ENCODE peak calls at places on chromosomes 1 and 21, in six cellular contexts. D, C, S, N, M and B are unnamed samples. For H3K9me3 and H3K4me1, the result is how much of the 10 kb centered on the place peaks cover.

GRCh38 chr1:207077470-207078377 is 10.9 kb upstream of the C4BPB start:
- DNase-seq in C (peak), N (peak), S (peak), M (peak), D (peak), B (peak)

GRCh38 chr1:119712342-119713038 is 756 bp downstream of the PHGDH start:
- DNase-seq in N (peak), C (peak), S (peak), M (peak), D (peak), B (peak)

GRCh38 chr1:202589190-202589680 is 121.0 kb downstream of the SYT2 start:
- DNase-seq in S (peak), M (peak), C (no peak), D (peak), N (peak), B (no peak)

GRCh38 chr1:222068937-222069336 is 327.0 kb upstream of the DUSP10 start:
- DNase-seq in D (no peak), N (no peak), M (no peak), S (no peak), C (no peak), B (no peak)

GRCh38 chr21:43902441-43902840 is 37.4 kb downstream of the AGPAT3 start:
- DNase-seq in C (no peak), N (peak), M (no peak), S (no peak), D (no peak), B (no peak)

GRCh38 chr1:1437033-1437903 is 1.8 kb downstream of the VWA1 start:
- DNase-seq in M (no peak), C (no peak), N (no peak), S (no peak), D (no peak), B (no peak)

GRCh38 chr21:28908351-28908750 is 84.3 kb downstream of the LTN1 start:
- DNase-seq in N (no peak), C (no peak), S (no peak), D (no peak), M (no peak), B (no peak)

GRCh38 chr1:154474802-154475201 is 27.2 kb upstream of the TDRD10 start:
- DNase-seq in N (peak), D (peak), M (no peak), C (no peak), S (no peak), B (peak)

GRCh38 chr1:241447056-241447649 is 72.4 kb downstream of the FH start:
- DNase-seq in C (no peak), S (no peak), D (no peak), N (peak), M (no peak), B (no peak)

GRCh38 chr21:38478782-38479181 is 19.5 kb downstream of the ERG start:
- DNase-seq in M (no peak), S (no peak), C (no peak), N (peak), D (no peak), B (no peak)

GRCh38 chr1:172390620-172391491 is 29.6 kb upstream of the C1orf105 start:
- DNase-seq in C (no peak), D (peak), M (no peak), N (no peak), S (peak), B (no peak)

GRCh38 chr1:100440075-100440809 is 87.9 kb downstream of the CDC14A start:
- DNase-seq in S (no peak), M (no peak), N (no peak), C (peak), D (peak), B (peak)

GRCh38 chr1:26291433-26291832 is 11.5 kb downstream of the SH3BGRL3 start:
- DNase-seq in D (no peak), C (no peak), N (no peak), S (peak), M (no peak), B (no peak)

GRCh38 chr1:88399690-88400089 is 284.4 kb upstream of the PKN2 start:
- DNase-seq in N (no peak), D (no peak), C (no peak), M (no peak), S (no peak), B (no peak)

GRCh38 chr1:91537281-91538069 is 36.8 kb downstream of the CDC7 start:
- DNase-seq in C (no peak), M (peak), S (no peak), D (no peak), N (peak), B (no peak)

GRCh38 chr1:170929835-170930554 is 5.3 kb upstream of the MROH9 start:
- DNase-seq in C (peak), D (peak), S (peak), M (peak), N (peak), B (peak)

GRCh38 chr1:111743679-111744101 is 4.5 kb upstream of the INKA2 start:
- DNase-seq in D (no peak), S (no peak), M (no peak), C (no peak), N (peak), B (no peak)

GRCh38 chr1:53606197-53607095 is 132.5 kb downstream of the GLIS1 start:
- DNase-seq in M (no peak), D (no peak), C (no peak), S (no peak), N (no peak), B (no peak)

GRCh38 chr1:217135569-217135915 is 412.3 kb upstream of the ESRRG start:
- DNase-seq in C (no peak), M (no peak), S (no peak), D (peak), N (peak), B (no peak)

GRCh38 chr1:202282017-202282335 is 59.8 kb downstream of the UBE2T start:
- DNase-seq in D (no peak), N (no peak), S (no peak), C (no peak), M (no peak), B (no peak)

GRCh38 chr1:47317841-47318240 is 3.9 kb upstream of the STIL start:
- DNase-seq in D (no peak), N (peak), S (no peak), M (no peak), C (no peak), B (no peak)

GRCh38 chr1:204617256-204618147 is 68.0 kb downstream of the LRRN2 start:
- DNase-seq in N (no peak), S (no peak), M (peak), D (no peak), C (no peak), B (no peak)

GRCh38 chr1:15836772-15837669 is 10.5 kb upstream of the SPEN start:
- DNase-seq in S (peak), N (no peak), M (no peak), C (peak), D (peak), B (no peak)

GRCh38 chr1:235503333-235504121 is 725 bp downstream of the B3GALNT2 start:
- DNase-seq in D (peak), S (peak), C (no peak), M (peak), N (peak), B (peak)

GRCh38 chr1:201309420-201309819 is 26.1 kb downstream of the PKP1 start:
- DNase-seq in D (peak), C (no peak), N (no peak), M (peak), S (peak), B (peak)

GRCh38 chr1:219433471-219434131 is 179.3 kb downstream of the ZC3H11B start:
- DNase-seq in M (no peak), S (no peak), N (no peak), D (no peak), C (no peak), B (no peak)

GRCh38 chr1:174964261-174964984 is 35.3 kb upstream of the CACYBP start:
- DNase-seq in S (peak), C (no peak), D (no peak), N (no peak), M (no peak), B (no peak)

GRCh38 chr1:48450505-48450904 is 21.5 kb downstream of the SPATA6 start:
- DNase-seq in D (no peak), C (no peak), N (peak), S (no peak), M (no peak), B (no peak)

GRCh38 chr1:201042663-201043461 is 19.3 kb upstream of the KIF21B start:
- DNase-seq in C (peak), S (peak), M (peak), D (peak), N (peak), B (peak)

GRCh38 chr1:223756002-223756775 is 43.9 kb downstream of the CAPN2 start:
- DNase-seq in S (no peak), M (no peak), C (no peak), D (no peak), N (no peak), B (no peak)

GRCh38 chr1:36989260-36989659 is 45.1 kb downstream of the GRIK3 start:
- DNase-seq in N (no peak), C (no peak), D (no peak), M (no peak), S (no peak), B (no peak)

GRCh38 chr1:101379939-101380338 is 143.1 kb downstream of the S1PR1 start:
- DNase-seq in C (no peak), N (no peak), S (peak), D (no peak), M (no peak), B (no peak)

GRCh38 chr1:37177230-37177864 is 143.0 kb upstream of the GRIK3 start:
- DNase-seq in D (no peak), C (no peak), M (no peak), N (no peak), S (peak), B (no peak)

GRCh38 chr1:116350097-116350645 is 22.9 kb upstream of the ATP1A1 start:
- DNase-seq in M (no peak), N (no peak), C (no peak), D (no peak), S (no peak), B (no peak)

GRCh38 chr1:2812136-2812535 is 10.6 kb upstream of the TTC34 start:
- DNase-seq in N (no peak), C (no peak), D (no peak), S (no peak), M (no peak), B (no peak)

GRCh38 chr1:2809656-2810055 is 8.2 kb upstream of the TTC34 start:
- DNase-seq in M (no peak), N (no peak), S (no peak), C (no peak), D (no peak), B (no peak)

GRCh38 chr1:2811526-2811905 is 10.0 kb upstream of the TTC34 start:
- DNase-seq in D (no peak), N (no peak), C (no peak), M (no peak), S (no peak), B (no peak)

GRCh38 chr1:2810281-2810680 is 8.8 kb upstream of the TTC34 start:
- DNase-seq in N (no peak), M (no peak), S (no peak), C (no peak), D (no peak), B (no peak)

DNA sequence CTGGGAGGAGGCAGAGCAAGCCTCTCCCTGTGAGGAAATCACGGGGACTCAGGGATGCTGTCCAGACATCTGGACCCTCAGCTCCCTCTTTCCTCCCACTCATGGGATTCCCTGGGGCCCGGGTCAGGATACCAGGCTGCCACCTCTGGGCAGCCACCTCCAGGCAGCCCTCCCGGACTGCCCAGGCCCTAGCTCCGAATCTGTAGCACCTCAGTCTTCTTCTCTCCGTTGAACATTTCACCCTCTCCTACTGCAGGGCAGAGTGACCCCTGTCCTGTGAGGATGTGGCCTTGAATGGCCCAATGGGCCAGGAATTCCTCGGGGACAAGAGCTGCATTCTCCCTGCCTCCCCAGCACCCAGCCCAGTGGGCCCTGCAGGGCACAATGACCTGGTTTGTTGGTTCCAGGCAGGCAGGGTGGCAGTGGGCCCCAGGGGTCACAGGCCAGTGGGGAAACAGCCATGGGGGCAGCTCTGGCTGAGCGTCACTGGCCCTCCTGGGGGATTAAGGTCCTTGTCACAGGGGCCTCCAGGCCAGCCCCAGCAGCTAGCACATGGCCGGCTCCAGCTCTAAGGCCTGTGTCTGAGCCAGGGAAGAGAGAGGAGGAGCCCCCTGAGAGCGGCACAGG is 9.5 kb upstream of the TTC34 start:
- DNase-seq in D (no peak), S (no peak), C (no peak), N (no peak), M (no peak), B (no peak)
- H3K9me3 ChIP-seq in D (under half), S (under half), C (under half), N (under half), M (under half), B (under half)

GRCh38 chr1:59401581-59401980 is 104.7 kb downstream of the FGGY start:
- DNase-seq in S (no peak), C (no peak), N (no peak), D (no peak), M (no peak), B (no peak)
- H3K4me1 ChIP-seq in S (under half), C (under half), N (under half), D (under half), M (under half), B (under half)

DNA sequence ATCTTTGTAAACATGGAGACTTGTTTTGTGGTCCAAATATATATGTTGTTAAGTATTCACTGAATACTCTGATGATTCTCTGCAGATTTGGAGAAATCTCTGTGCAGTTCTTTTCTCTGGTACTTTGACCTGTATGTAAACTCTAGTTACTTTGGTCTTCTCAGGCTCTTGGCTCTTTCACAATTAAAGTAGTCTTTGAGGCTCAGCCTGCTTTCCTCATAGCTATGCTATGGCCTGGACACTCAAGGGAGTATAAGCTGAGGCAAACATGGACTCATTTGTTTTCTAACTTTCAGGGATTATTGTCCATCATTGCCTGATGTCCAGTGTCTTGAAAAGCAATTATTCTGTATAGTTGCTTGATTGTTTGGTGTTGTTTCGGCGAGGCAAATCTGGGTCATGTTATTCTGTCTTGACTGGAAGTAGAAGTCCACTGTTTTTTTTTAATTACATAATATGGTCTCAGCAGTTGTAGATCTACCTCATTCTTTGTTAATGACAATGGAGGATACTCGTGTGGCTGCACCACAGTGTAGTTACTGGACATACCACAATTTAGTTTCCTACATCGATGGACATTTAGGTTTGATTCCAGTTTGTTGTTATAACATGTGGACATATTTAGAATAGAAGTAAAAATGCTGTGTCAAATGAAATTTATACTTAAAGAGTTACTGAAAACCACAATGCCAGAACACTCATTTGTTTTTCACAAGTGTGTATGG is 9.2 kb downstream of the PTBP2 start:
- DNase-seq in M (no peak), N (peak), S (no peak), C (no peak), D (no peak), B (no peak)
- H3K9me3 ChIP-seq in M (under half), N (under half), S (under half), C (under half), D (under half), B (under half)

GRCh38 chr21:33217168-33217567 is 12.6 kb upstream of the IFNAR2 start:
- DNase-seq in M (no peak), N (no peak), S (no peak), C (no peak), D (no peak), B (no peak)
- H3K4me1 ChIP-seq in M (under half), N (under half), S (half or more), C (half or more), D (under half), B (under half)

GRCh38 chr1:40454873-40455272 is 4.6 kb downstream of the ZFP69B start:
- DNase-seq in D (no peak), S (no peak), M (no peak), N (no peak), C (no peak), B (no peak)
- H3K9me3 ChIP-seq in D (under half), S (half or more), M (under half), N (under half), C (under half), B (under half)

GRCh38 chr1:54980046-54980527 is 341 bp upstream of the TMEM61 start:
- DNase-seq in M (no peak), C (no peak), S (no peak), N (no peak), D (no peak), B (no peak)
- H3K4me1 ChIP-seq in M (under half), C (under half), S (under half), N (under half), D (under half), B (under half)

GRCh38 chr1:152109231-152109997 is 5.8 kb downstream of the TCHH start:
- DNase-seq in D (no peak), C (no peak), S (no peak), M (no peak), N (peak), B (no peak)
- H3K9me3 ChIP-seq in D (under half), C (under half), S (under half), M (under half), N (under half), B (under half)

GRCh38 chr1:42689912-42690311 is 7.7 kb downstream of the YBX1 start:
- DNase-seq in S (no peak), M (no peak), N (no peak), C (no peak), D (no peak), B (no peak)
- H3K4me1 ChIP-seq in S (half or more), M (under half), N (under half), C (half or more), D (under half), B (under half)

GRCh38 chr1:89689234-89689633 is 56.3 kb downstream of the LRRC8C start:
- DNase-seq in N (no peak), S (no peak), M (no peak), C (no peak), D (no peak), B (peak)

GRCh38 chr1:89687254-89687653 is 54.3 kb downstream of the LRRC8C start:
- DNase-seq in D (no peak), S (no peak), M (no peak), N (no peak), C (no peak), B (no peak)

GRCh38 chr1:89688607-89689006 is 55.7 kb downstream of the LRRC8C start:
- DNase-seq in C (no peak), D (no peak), M (no peak), N (no peak), S (no peak), B (no peak)

GRCh38 chr1:89685461-89685860 is 52.5 kb downstream of the LRRC8C start:
- DNase-seq in C (no peak), N (no peak), M (no peak), D (no peak), S (no peak), B (no peak)

DNA sequence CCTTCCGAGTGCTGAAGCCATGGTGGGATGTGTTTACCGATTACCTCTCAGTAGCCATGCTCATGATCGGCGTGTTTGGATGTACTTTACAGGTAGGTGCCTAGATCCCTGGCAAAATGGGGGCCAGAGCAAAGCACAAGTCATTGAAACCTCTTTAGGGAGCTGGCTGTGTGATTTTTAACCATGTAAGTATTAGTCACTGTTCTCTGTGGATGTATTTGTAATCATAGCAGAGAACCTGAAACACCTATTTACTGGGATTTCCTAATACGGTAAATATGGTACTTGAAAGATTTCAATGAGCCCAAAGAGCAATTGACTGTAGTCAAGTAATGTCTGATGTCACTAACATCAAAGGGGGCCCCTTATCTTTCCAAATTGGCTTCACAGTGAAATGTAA is 53.6 kb downstream of the LRRC8C start:
- DNase-seq in C (no peak), M (no peak), N (no peak), D (no peak), S (no peak), B (no peak)
- H3K9me3 ChIP-seq in C (under half), M (under half), N (under half), D (under half), S (under half), B (under half)

DNA sequence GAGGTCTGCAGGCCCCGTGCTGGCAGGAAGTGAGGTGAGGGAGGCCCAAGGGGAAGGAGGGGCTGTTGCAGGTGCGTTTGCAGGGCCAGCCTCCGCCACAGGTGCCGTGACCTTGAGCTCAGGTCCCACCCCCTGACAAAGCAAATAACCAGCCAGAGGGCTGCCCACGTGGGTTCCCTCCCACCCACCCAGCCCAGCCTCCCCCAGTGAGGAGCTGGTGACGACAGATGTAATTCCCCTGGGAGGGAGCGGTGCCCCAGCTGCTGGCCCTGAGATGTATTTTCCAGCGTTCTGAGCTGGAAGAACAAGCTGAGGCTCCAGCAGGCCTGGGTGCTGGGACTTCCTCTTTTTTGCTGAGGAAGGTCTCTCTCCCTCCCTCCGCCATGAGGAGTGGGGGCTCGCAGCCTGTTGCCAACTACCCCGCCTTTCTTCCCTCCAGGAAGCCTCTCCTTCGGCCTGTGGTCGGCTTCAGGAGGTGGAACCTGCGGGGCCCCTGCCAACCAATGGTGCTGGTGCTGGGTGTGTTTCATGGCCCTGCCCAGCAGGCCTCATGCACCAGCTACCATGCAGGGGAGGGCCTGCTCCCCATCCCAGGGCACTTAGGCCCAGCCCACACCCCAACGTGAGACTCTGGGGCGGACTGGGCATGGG is 153.2 kb downstream of the PRDM16 start:
- DNase-seq in M (no peak), N (no peak), S (peak), D (no peak), C (no peak), B (no peak)
- H3K4me1 ChIP-seq in M (under half), N (under half), S (under half), D (under half), C (under half), B (under half)